ENCODE peak calls at places on chromosomes 12 and 14, in eight cellular contexts. S is GM23248, E is DND-41, J is HCT116, Q is fibroblast of lung, V is endothelial cell of umbilical vein, C is K562, B is GM23338. K is an unnamed sample. For H3K4me1, the result is how much of the 10 kb centered on the place peaks cover.

GRCh38 chr12:67080637-67081036 is 188.5 kb upstream of the CAND1 start:
- DNase-seq in S (no peak), E (no peak), J (no peak), Q (no peak), V (no peak), C (no peak), B (no peak), K (no peak)

GRCh38 chr14:68230941-68231717 is 411.6 kb downstream of the RAD51B start:
- DNase-seq in S (peak), E (no peak), J (no peak), Q (peak), V (peak), C (no peak), B (peak), K (no peak)

GRCh38 chr14:77844802-77845201 is 44.9 kb downstream of the ADCK1 start:
- DNase-seq in S (no peak), E (no peak), J (no peak), Q (no peak), V (no peak), C (no peak), B (no peak), K (no peak)

GRCh38 chr12:111268738-111269572 is 99.9 kb downstream of the PHETA1 start:
- DNase-seq in S (peak), E (peak), J (peak), Q (no peak), V (no peak), C (peak), B (peak), K (no peak)

GRCh38 chr12:501722-502447 is 42.1 kb downstream of the B4GALNT3 start:
- DNase-seq in S (no peak), E (no peak), J (no peak), Q (no peak), V (no peak), C (no peak), B (no peak), K (no peak)

GRCh38 chr12:56084958-56085543 is 5.1 kb downstream of the ERBB3 start:
- DNase-seq in S (peak), E (peak), J (no peak), Q (no peak), V (peak), C (peak), B (peak), K (no peak)

GRCh38 chr12:3103806-3104205 is 26.6 kb downstream of the TSPAN9 start:
- DNase-seq in S (no peak), E (no peak), J (no peak), Q (no peak), V (no peak), C (no peak), B (no peak), K (no peak)

GRCh38 chr12:59973515-59973914 is 377.7 kb downstream of the SLC16A7 start:
- DNase-seq in S (peak), E (no peak), J (peak), Q (peak), V (peak), C (no peak), B (no peak), K (no peak)

GRCh38 chr12:79927772-79928474 is 7.0 kb downstream of the PPP1R12A start:
- DNase-seq in S (peak), E (peak), J (no peak), Q (no peak), V (no peak), C (peak), B (no peak), K (peak)

GRCh38 chr12:11904124-11904523 is 166.6 kb upstream of the BCL2L14 start:
- DNase-seq in S (no peak), E (no peak), J (no peak), Q (no peak), V (no peak), C (no peak), B (no peak), K (no peak)

GRCh38 chr14:74843653-74844052 is 32.3 kb downstream of the PROX2 start:
- DNase-seq in S (peak), E (no peak), J (no peak), Q (peak), V (no peak), C (no peak), B (no peak), K (no peak)

GRCh38 chr12:49636574-49636973 is 13.2 kb downstream of the PRPF40B start:
- DNase-seq in S (no peak), E (no peak), J (no peak), Q (no peak), V (no peak), C (no peak), B (no peak), K (no peak)

GRCh38 chr12:122811777-122812176 is 23.5 kb upstream of the HIP1R start:
- DNase-seq in S (no peak), E (no peak), J (no peak), Q (no peak), V (no peak), C (no peak), B (no peak), K (no peak)

GRCh38 chr12:109795023-109795422 is 38.2 kb downstream of the TRPV4 start:
- DNase-seq in S (peak), E (no peak), J (no peak), Q (peak), V (no peak), C (no peak), B (no peak), K (no peak)

GRCh38 chr14:34174973-34175372 is 224.1 kb upstream of the EGLN3 start:
- DNase-seq in S (no peak), E (no peak), J (no peak), Q (no peak), V (no peak), C (no peak), B (no peak), K (no peak)

GRCh38 chr12:69129564-69129963 is 109.8 kb upstream of the CPSF6 start:
- DNase-seq in S (no peak), E (no peak), J (no peak), Q (no peak), V (no peak), C (no peak), B (no peak), K (no peak)

GRCh38 chr12:122845041-122845864 is 10.0 kb downstream of the HIP1R start:
- DNase-seq in S (no peak), E (no peak), J (no peak), Q (no peak), V (no peak), C (no peak), B (peak), K (no peak)

GRCh38 chr14:86404425-86404824 is 874.5 kb downstream of the FLRT2 start:
- DNase-seq in S (no peak), E (no peak), J (no peak), Q (no peak), V (no peak), C (no peak), B (peak), K (no peak)

GRCh38 chr14:68627868-68628604 is 164.8 kb downstream of the ZFP36L1 start:
- DNase-seq in S (no peak), E (no peak), J (peak), Q (no peak), V (no peak), C (no peak), B (peak), K (no peak)

GRCh38 chr12:95623554-95624170 is 72.4 kb upstream of the USP44 start:
- DNase-seq in S (peak), E (peak), J (peak), Q (peak), V (peak), C (peak), B (peak), K (peak)

GRCh38 chr14:81432171-81432570 is 32.0 kb upstream of the STON2 start:
- DNase-seq in S (peak), E (no peak), J (no peak), Q (no peak), V (no peak), C (peak), B (no peak), K (no peak)

GRCh38 chr14:76909266-76909665 is 83.1 kb downstream of the LRRC74A start:
- DNase-seq in S (no peak), E (no peak), J (no peak), Q (no peak), V (no peak), C (no peak), B (no peak), K (no peak)

GRCh38 chr12:117564885-117565284 is 203.5 kb upstream of the NOS1 start:
- DNase-seq in S (no peak), E (no peak), J (no peak), Q (no peak), V (no peak), C (no peak), B (peak), K (no peak)
- H3K4me1 ChIP-seq in S (under half), E (under half), J (under half), Q (under half), V (under half), C (under half), B (under half), K (under half)

DNA sequence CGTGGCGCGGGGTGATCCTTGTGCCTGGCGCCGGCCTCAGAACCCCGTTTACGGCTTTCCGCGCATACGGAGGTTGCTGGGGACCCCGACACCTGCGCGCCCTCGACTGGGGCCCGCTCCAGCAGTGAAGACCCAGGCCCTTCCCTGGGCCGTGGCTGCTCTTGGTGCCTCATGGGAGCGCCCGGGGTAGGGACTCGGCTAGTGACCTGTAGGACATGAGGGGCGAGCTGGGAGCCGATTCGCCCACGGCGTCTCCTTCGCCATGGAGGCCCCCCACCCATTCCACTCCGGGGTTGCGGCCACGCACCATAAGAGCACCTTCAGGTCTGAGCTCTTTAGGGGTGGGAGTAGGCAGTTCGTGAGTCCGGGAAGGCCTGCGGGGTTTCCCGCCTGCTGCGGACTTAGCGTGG is 14.2 kb upstream of the PAX9 start:
- DNase-seq in S (no peak), E (no peak), J (no peak), Q (no peak), V (no peak), C (no peak), B (peak), K (no peak)
- TF ChIP-seq EZH2 in S (no peak), E (no peak), J (no peak), Q (no peak), V (no peak), C (no peak), B (no peak), K (no peak)

DNA sequence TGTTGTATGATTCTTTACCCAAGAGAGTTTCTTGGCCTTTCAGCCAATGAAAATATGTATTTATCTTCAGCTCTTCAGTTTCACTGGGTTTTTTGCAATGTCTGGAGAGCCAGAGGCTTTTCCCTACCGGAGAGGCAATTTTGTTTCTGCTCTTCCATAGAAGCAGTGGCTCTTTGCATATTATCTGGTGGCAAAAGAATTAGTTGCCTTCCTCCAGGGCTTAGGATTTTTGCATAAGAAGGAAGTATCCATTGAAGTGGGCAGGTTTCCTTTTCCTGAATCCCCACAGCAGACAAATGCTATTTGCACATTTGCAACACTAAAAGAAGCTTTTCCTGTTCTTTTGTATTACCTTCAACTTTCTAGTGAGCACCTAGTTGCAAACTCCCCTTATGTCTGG is 75.2 kb downstream of the NTS start:
- DNase-seq in S (no peak), E (no peak), J (no peak), Q (no peak), V (no peak), C (no peak), B (peak), K (no peak)
- H2AFZ ChIP-seq in S (no peak), E (no peak), J (no peak), Q (no peak), V (peak), C (no peak), B (no peak), K (no peak)

DNA sequence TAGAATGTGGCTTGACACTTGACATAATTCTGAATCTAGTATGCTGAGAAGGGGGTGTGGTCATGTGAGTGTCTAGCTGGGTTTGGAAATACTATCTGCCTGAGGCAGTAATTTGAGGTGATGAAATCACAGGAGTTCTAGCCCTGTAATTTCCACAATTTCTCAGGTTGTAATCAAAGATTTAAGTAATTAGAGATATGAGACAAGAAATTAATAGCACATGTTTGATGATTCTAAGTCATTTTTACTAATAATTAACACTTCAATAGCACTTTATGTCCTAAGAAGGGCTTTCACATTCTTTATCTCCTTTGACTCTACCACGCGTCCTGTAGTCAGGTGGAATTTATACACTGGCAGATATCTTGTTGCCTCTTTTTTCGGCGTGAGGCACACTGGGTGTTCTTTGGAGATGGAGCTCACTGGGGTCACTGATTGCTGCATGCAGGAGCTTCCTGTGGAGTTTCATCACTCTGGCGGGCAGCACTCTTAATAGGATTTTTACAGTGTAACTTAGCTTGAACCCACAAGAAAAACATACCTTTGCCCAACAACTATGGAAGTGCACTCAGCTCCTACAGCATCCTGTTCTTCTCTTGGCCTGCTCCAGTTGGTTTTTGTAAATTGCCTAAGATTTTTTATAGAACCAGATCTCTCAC is 3.3 kb upstream of the AMIGO2 start:
- DNase-seq in S (peak), E (no peak), J (no peak), Q (peak), V (no peak), C (peak), B (no peak), K (no peak)
- H3K4me1 ChIP-seq in S (half or more), E (under half), J (half or more), Q (under half), V (under half), C (under half), B (under half), K (under half)